ENCODE peak calls at places on chromosomes 1 and 21, in five cellular contexts. W is body of pancreas, R is A673, I is heart right ventricle, H is mesenchymal stem cell. L is an unnamed sample.

GRCh38 chr21:29712818-29713217 is 227.0 kb downstream of the GRIK1 start:
- DNase-seq in H (no peak), R (peak; percentile 22), I (no peak), W (no peak), L (no peak)

GRCh38 chr1:197600751-197601150 is 174.5 kb downstream of the DENND1B start:
- DNase-seq in R (no peak), W (no peak), I (no peak), H (no peak), L (no peak)

GRCh38 chr1:8381618-8382017 is 63.7 kb downstream of the SLC45A1 start:
- DNase-seq in W (no peak), R (no peak), I (no peak), H (no peak), L (no peak)

GRCh38 chr1:59605184-59605583 is 209.6 kb upstream of the HOOK1 start:
- DNase-seq in I (no peak), W (no peak), R (no peak), H (peak; percentile 41), L (no peak)

GRCh38 chr1:55363261-55363660 is 148.1 kb upstream of the USP24 start:
- DNase-seq in H (peak; percentile 42), W (no peak), I (no peak), R (no peak), L (no peak)

GRCh38 chr1:213905315-213905714 is 82.5 kb upstream of the PROX1 start:
- DNase-seq in R (no peak), W (no peak), H (no peak), I (peak; percentile 27), L (peak; percentile 36)

GRCh38 chr1:154574715-154575114 is 7.1 kb downstream of the CHRNB2 start:
- DNase-seq in H (peak; percentile 44), R (peak; percentile 35), W (no peak), I (no peak), L (no peak)

GRCh38 chr1:101136739-101137138 is 100.1 kb upstream of the S1PR1 start:
- DNase-seq in I (peak; percentile 25), W (no peak), H (peak; percentile 28), R (no peak), L (no peak)

GRCh38 chr1:77267035-77267434 is 14.8 kb upstream of the AK5 start:
- DNase-seq in W (no peak), I (no peak), R (no peak), H (no peak), L (no peak)

GRCh38 chr1:236556606-236557005 is 32.8 kb downstream of the LGALS8 start:
- DNase-seq in R (no peak), H (no peak), I (no peak), W (no peak), L (no peak)

GRCh38 chr1:236552901-236553300 is 29.1 kb downstream of the LGALS8 start:
- DNase-seq in W (no peak), I (no peak), R (no peak), H (no peak), L (no peak)

GRCh38 chr1:236553370-236553769 is 29.6 kb downstream of the LGALS8 start:
- DNase-seq in H (no peak), W (no peak), R (no peak), I (no peak), L (no peak)

GRCh38 chr1:236550961-236551851 is 27.4 kb downstream of the LGALS8 start:
- DNase-seq in W (no peak), I (no peak), H (no peak), R (no peak), L (no peak)

GRCh38 chr1:236552096-236552495 is 28.3 kb downstream of the LGALS8 start:
- DNase-seq in W (no peak), H (no peak), R (no peak), I (no peak), L (no peak)
- H3K4me1 ChIP-seq in W (no peaks in the 10 kb centered on the region), H (peaks cover 3% of the 10 kb centered on the region), R (no peaks in the 10 kb centered on the region), I (no peaks in the 10 kb centered on the region), L (no peaks in the 10 kb centered on the region)

GRCh38 chr1:32200226-32201010 is at the start of gene CCDC28B:
- DNase-seq in I (peak; percentile 79), R (peak; percentile 71), H (peak; percentile 89), W (peak; percentile 52), L (peak; percentile 89)
- H3K27ac ChIP-seq in I (peak within 1 kb of the TSS; percentile 86), R (peak within 1 kb of the TSS; percentile 75), H (peak within 1 kb of the TSS; percentile 77), W (peak within 1 kb of the TSS; percentile 72), L (peak within 1 kb of the TSS; percentile 49)

DNA sequence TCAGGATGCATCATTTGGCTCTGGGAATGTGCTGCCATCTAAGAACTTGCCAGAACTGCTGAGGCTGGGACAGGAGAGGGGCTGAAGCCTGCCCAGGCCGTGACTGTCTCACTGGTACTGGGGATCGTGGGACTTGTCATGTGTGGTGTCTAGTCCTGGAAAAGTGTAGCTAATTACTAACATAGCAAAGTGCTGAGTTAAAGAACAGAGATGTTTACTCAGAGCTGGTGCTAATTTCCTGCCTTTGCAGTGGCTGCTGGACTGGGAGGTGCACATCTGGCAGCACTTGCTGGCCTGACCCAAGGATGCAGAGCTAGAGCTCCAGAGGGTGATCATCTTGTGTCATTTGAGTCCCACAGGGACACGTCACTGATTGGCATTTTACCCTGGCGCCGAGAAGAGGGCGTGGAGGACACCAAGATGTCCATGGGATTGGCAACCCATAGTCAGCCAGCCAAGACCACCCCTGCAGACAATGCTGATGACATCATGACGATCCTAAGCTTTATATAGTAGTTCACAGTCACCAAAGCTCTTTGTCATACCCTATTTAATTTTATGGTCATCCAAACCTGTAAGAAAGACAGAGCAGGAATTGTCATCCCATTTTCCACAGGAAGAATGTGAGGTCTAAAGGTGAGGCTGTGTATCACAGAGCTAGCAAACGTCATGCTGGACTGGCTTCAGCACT is 110.1 kb upstream of the SLC44A3 start:
- DNase-seq in I (no peak), W (no peak), H (peak; percentile 66), R (no peak), L (no peak)
- H3K4me1 ChIP-seq in I (no peaks in the 10 kb centered on the region), W (no peaks in the 10 kb centered on the region), H (peaks cover 16% of the 10 kb centered on the region), R (peaks cover 27% of the 10 kb centered on the region), L (no peaks in the 10 kb centered on the region)

DNA sequence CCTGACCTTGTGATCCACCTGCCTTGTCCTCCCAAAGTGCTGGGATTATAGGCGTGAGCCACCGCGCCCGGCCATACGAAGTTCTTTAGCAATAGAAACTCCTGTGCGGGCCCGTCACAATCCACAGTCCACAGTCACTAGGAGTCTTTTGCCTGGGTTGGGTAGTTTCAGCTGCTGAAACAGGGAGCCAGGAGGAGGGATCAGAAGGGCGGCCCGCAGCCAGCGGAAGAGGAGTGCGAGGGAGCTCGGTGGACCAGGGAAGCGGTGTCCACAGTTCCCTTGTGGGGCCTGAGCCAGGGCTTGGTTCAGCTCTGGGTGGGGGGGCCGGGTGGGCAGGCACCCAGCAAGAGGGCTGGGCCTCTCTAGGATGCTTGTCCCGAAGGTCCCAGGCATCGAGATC is 17.9 kb upstream of the HSPG2 start:
- DNase-seq in I (no peak), H (no peak), R (no peak), W (no peak), L (peak; percentile 93)
- H3K27ac ChIP-seq in I (peak overlapping the region; percentile 91), H (no peak overlapping the region), R (no peak overlapping the region), W (peak overlapping the region; percentile 81), L (peak overlapping the region; percentile 81)

DNA sequence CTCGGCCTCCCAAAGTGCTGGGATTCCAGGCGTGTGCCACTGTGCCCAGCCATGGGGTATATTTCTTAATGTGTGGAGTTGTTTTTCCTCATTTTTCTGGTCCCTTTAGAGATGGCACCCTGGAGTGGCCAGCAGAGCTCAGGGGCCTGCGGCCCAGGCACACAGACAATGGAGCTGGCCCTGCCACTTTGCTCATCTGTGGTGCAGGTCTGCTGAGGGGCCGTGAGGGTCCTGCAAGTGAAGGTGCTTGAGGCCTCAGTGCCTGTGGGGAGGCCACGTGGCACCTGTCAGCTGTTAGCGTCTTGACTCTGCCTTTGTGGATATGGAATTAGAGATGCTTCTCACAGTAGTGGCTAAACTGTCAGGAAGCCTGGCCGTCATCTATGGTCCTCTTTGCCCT is 7.5 kb downstream of the COL18A1 start:
- DNase-seq in H (no peak), W (no peak), R (no peak), I (no peak), L (no peak)
- H3K4me1 ChIP-seq in H (peaks cover 83% of the 10 kb centered on the region), W (peaks cover 69% of the 10 kb centered on the region), R (no peaks in the 10 kb centered on the region), I (peaks cover 31% of the 10 kb centered on the region), L (peaks cover 7% of the 10 kb centered on the region)

GRCh38 chr1:24391882-24392603 is 21.5 kb downstream of the STPG1 start:
- DNase-seq in I (peak; percentile 48), H (peak; percentile 78), R (peak; percentile 75), W (peak; percentile 62), L (peak; percentile 56)

GRCh38 chr1:24390924-24391782 is 22.4 kb downstream of the STPG1 start:
- DNase-seq in I (peak; percentile 81), R (peak; percentile 85), H (peak; percentile 94), W (peak; percentile 71), L (peak; percentile 89)

GRCh38 chr1:24392982-24393645 is 20.5 kb downstream of the STPG1 start:
- DNase-seq in I (no peak), W (no peak), R (peak; percentile 57), H (peak; percentile 39), L (no peak)

GRCh38 chr1:24393892-24394291 is 19.7 kb downstream of the STPG1 start:
- DNase-seq in H (peak; percentile 93), I (no peak), R (no peak), W (no peak), L (no peak)

GRCh38 chr1:24392604-24392946 is 21.0 kb downstream of the STPG1 start:
- DNase-seq in I (no peak), R (no peak), W (no peak), H (peak; percentile 36), L (no peak)
- H3K27ac ChIP-seq in I (peak overlapping the region; percentile 83), R (no peak overlapping the region), W (no peak overlapping the region), H (no peak overlapping the region), L (peak overlapping the region; percentile 89)

GRCh38 chr1:121517586-121518230 is 332.9 kb downstream of the SRGAP2C start:
- DNase-seq in R (no peak), H (no peak), I (no peak), W (no peak), L (no peak)

GRCh38 chr1:121519042-121519755 is 334.4 kb downstream of the SRGAP2C start:
- DNase-seq in I (peak; percentile 23), H (peak; percentile 33), R (peak; percentile 84), W (peak; percentile 42), L (peak; percentile 79)

GRCh38 chr1:121525355-121525754 is 340.6 kb downstream of the SRGAP2C start:
- DNase-seq in I (no peak), W (no peak), R (no peak), H (no peak), L (no peak)

GRCh38 chr1:121518726-121519041 is 333.9 kb downstream of the SRGAP2C start:
- DNase-seq in R (no peak), I (no peak), W (no peak), H (no peak), L (no peak)

DNA sequence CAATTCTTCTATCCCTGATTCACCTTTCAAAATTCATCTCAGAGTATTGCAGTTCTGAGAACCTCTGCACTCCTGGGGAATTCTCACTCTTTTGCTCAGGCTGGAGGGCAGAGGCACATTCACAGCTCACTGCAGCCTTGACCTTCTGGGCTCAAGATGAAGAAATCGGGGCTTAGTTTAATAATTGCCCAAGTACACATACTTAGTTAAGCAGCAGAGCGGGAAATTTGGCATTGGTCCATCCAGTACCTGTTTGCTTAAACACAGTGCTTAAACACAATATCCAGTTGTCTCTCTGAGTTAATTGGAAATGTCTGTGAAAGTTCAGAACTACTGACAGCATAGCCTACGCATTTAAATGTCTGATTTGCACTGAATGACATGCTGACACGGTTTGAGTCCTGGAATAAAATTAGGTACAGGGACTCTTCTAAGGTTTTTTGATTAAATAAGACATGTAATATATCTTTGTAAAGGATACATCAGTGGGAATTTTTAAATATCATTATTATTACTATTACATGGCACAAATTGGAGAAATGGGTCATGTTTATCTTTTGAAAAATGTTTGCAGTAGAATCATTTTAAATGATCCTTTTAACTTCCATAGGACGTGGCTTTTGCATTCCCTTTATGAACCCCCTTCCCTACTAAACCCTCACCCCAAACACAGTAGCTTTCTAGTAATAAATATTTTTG is 337.4 kb downstream of the SRGAP2C start:
- DNase-seq in I (no peak), W (peak; percentile 73), H (no peak), R (no peak), L (no peak)
- H3K4me1 ChIP-seq in I (no peaks in the 10 kb centered on the region), W (peaks cover 26% of the 10 kb centered on the region), H (peaks cover 8% of the 10 kb centered on the region), R (peaks cover 5% of the 10 kb centered on the region), L (no peaks in the 10 kb centered on the region)

L was measured in right cardiac atrium.